ENCODE peak calls at places on chromosomes 11 and 22, in eight cellular contexts. One of them, this sample, is unnamed.
A peak's percentile ranks its signal among the peaks of the same experiment; 100 is the strongest.

GRCh38 chr11:93521086-93521485 is 22.1 kb downstream of the SMCO4 start:
- DNase-seq in ovary: no peak
- DNase-seq in right lobe of liver: peak; percentile 39
- DNase-seq in IMR-90: no peak
- DNase-seq in right atrium auricular region: no peak
- DNase-seq in body of pancreas: no peak
- DNase-seq in HCT116: no peak
- DNase-seq in GM23338: no peak
- DNase-seq in this sample: no peak

GRCh38 chr11:63945482-63946163 is 6.8 kb downstream of the NAA40 start:
- DNase-seq in HCT116: peak; percentile 36
- DNase-seq in IMR-90: peak; percentile 68
- DNase-seq in ovary: peak; percentile 77
- DNase-seq in GM23338: peak; percentile 90
- DNase-seq in body of pancreas: peak; percentile 86
- DNase-seq in right lobe of liver: peak; percentile 64
- DNase-seq in right atrium auricular region: peak; percentile 78
- DNase-seq in this sample: peak; percentile 44

GRCh38 chr11:11978792-11979486 is 29.5 kb downstream of the DKK3 start:
- DNase-seq in HCT116: no peak
- DNase-seq in IMR-90: peak; percentile 80
- DNase-seq in GM23338: no peak
- DNase-seq in ovary: peak; percentile 82
- DNase-seq in body of pancreas: peak; percentile 46
- DNase-seq in right lobe of liver: no peak
- DNase-seq in right atrium auricular region: peak; percentile 90
- DNase-seq in this sample: no peak

GRCh38 chr22:46070722-46071450 is 79.4 kb upstream of the PPARA start:
- DNase-seq in IMR-90: peak; percentile 54
- DNase-seq in HCT116: no peak
- DNase-seq in right lobe of liver: peak; percentile 81
- DNase-seq in ovary: no peak
- DNase-seq in GM23338: peak; percentile 62
- DNase-seq in right atrium auricular region: no peak
- DNase-seq in body of pancreas: peak; percentile 79
- DNase-seq in this sample: no peak

GRCh38 chr11:134439181-134439580 is 27.1 kb upstream of the B3GAT1 start:
- DNase-seq in right atrium auricular region: no peak
- DNase-seq in HCT116: no peak
- DNase-seq in right lobe of liver: no peak
- DNase-seq in GM23338: no peak
- DNase-seq in ovary: no peak
- DNase-seq in body of pancreas: no peak
- DNase-seq in IMR-90: no peak
- DNase-seq in this sample: no peak

GRCh38 chr11:27473017-27473406 is 422 bp upstream of the LGR4 start:
- DNase-seq in right lobe of liver: no peak
- DNase-seq in IMR-90: no peak
- DNase-seq in ovary: no peak
- DNase-seq in GM23338: no peak
- DNase-seq in HCT116: no peak
- DNase-seq in right atrium auricular region: no peak
- DNase-seq in body of pancreas: no peak
- DNase-seq in this sample: no peak

GRCh38 chr11:131109256-131109655 is 193.0 kb upstream of the SNX19 start:
- DNase-seq in ovary: no peak
- DNase-seq in HCT116: no peak
- DNase-seq in IMR-90: peak; percentile 79
- DNase-seq in GM23338: no peak
- DNase-seq in body of pancreas: no peak
- DNase-seq in right atrium auricular region: no peak
- DNase-seq in right lobe of liver: no peak
- DNase-seq in this sample: no peak

GRCh38 chr11:27770576-27770975 is 70.3 kb upstream of the BDNF start:
- DNase-seq in GM23338: no peak
- DNase-seq in HCT116: peak; percentile 74
- DNase-seq in right atrium auricular region: no peak
- DNase-seq in ovary: no peak
- DNase-seq in IMR-90: no peak
- DNase-seq in body of pancreas: no peak
- DNase-seq in right lobe of liver: no peak
- DNase-seq in this sample: no peak

GRCh38 chr11:69636512-69636866 is 4.5 kb upstream of the CCND1 start:
- DNase-seq in right lobe of liver: peak; percentile 63
- DNase-seq in IMR-90: peak; percentile 90
- DNase-seq in GM23338: peak; percentile 93
- DNase-seq in body of pancreas: peak; percentile 71
- DNase-seq in HCT116: peak; percentile 80
- DNase-seq in ovary: no peak
- DNase-seq in right atrium auricular region: peak; percentile 86
- DNase-seq in this sample: no peak

GRCh38 chr11:128624269-128625170 is 37.2 kb upstream of the ETS1 start:
- DNase-seq in right atrium auricular region: no peak
- DNase-seq in right lobe of liver: peak; percentile 84
- DNase-seq in body of pancreas: no peak
- DNase-seq in GM23338: no peak
- DNase-seq in IMR-90: no peak
- DNase-seq in HCT116: no peak
- DNase-seq in ovary: no peak
- DNase-seq in this sample: no peak

GRCh38 chr11:103649401-103649895 is 387.0 kb upstream of the DDI1 start:
- DNase-seq in right lobe of liver: no peak
- DNase-seq in body of pancreas: no peak
- DNase-seq in right atrium auricular region: no peak
- DNase-seq in ovary: no peak
- DNase-seq in GM23338: no peak
- DNase-seq in HCT116: no peak
- DNase-seq in IMR-90: no peak
- DNase-seq in this sample: no peak

GRCh38 chr11:121112498-121113455 is 11.7 kb downstream of the TECTA start:
- DNase-seq in GM23338: peak; percentile 95
- DNase-seq in body of pancreas: peak; percentile 65
- DNase-seq in right atrium auricular region: peak; percentile 87
- DNase-seq in ovary: peak; percentile 75
- DNase-seq in IMR-90: peak; percentile 82
- DNase-seq in right lobe of liver: peak; percentile 71
- DNase-seq in HCT116: peak; percentile 35
- DNase-seq in this sample: peak; percentile 9

GRCh38 chr22:43297246-43298061 is 45.7 kb downstream of the SCUBE1 start:
- DNase-seq in GM23338: no peak
- DNase-seq in HCT116: no peak
- DNase-seq in right lobe of liver: no peak
- DNase-seq in right atrium auricular region: no peak
- DNase-seq in IMR-90: no peak
- DNase-seq in ovary: peak; percentile 45
- DNase-seq in body of pancreas: no peak
- DNase-seq in this sample: no peak
- H3K27me3 ChIP-seq in GM23338: no peaks in the 10 kb centered on the region
- H3K27me3 ChIP-seq in HCT116: no peaks in the 10 kb centered on the region
- H3K27me3 ChIP-seq in right lobe of liver: no peaks in the 10 kb centered on the region
- H3K27me3 ChIP-seq in right atrium auricular region: no peaks in the 10 kb centered on the region
- H3K27me3 ChIP-seq in IMR-90: peaks cover 13% of the 10 kb centered on the region
- H3K27me3 ChIP-seq in ovary: no peaks in the 10 kb centered on the region
- H3K27me3 ChIP-seq in body of pancreas: no peaks in the 10 kb centered on the region
- H3K27me3 ChIP-seq in this sample: no peaks in the 10 kb centered on the region

GRCh38 chr22:33272180-33272579 is 214.0 kb upstream of the SYN3 start:
- DNase-seq in right lobe of liver: no peak
- DNase-seq in IMR-90: no peak
- DNase-seq in HCT116: no peak
- DNase-seq in GM23338: no peak
- DNase-seq in body of pancreas: peak; percentile 44
- DNase-seq in ovary: no peak
- DNase-seq in right atrium auricular region: no peak
- DNase-seq in this sample: no peak

GRCh38 chr22:33274941-33275443 is 216.8 kb upstream of the SYN3 start:
- DNase-seq in IMR-90: no peak
- DNase-seq in right lobe of liver: no peak
- DNase-seq in HCT116: no peak
- DNase-seq in body of pancreas: no peak
- DNase-seq in right atrium auricular region: no peak
- DNase-seq in ovary: no peak
- DNase-seq in GM23338: no peak
- DNase-seq in this sample: no peak

GRCh38 chr22:33271390-33272161 is 213.4 kb upstream of the SYN3 start:
- DNase-seq in right atrium auricular region: peak; percentile 71
- DNase-seq in GM23338: no peak
- DNase-seq in IMR-90: peak; percentile 13
- DNase-seq in ovary: peak; percentile 44
- DNase-seq in body of pancreas: peak; percentile 84
- DNase-seq in right lobe of liver: peak; percentile 81
- DNase-seq in HCT116: no peak
- DNase-seq in this sample: peak; percentile 43

GRCh38 chr22:33274214-33274828 is 216.1 kb upstream of the SYN3 start:
- DNase-seq in ovary: no peak
- DNase-seq in right atrium auricular region: no peak
- DNase-seq in IMR-90: no peak
- DNase-seq in right lobe of liver: no peak
- DNase-seq in GM23338: peak; percentile 91
- DNase-seq in HCT116: no peak
- DNase-seq in body of pancreas: peak; percentile 13
- DNase-seq in this sample: no peak

GRCh38 chr22:33272866-33273265 is 214.7 kb upstream of the SYN3 start:
- DNase-seq in right atrium auricular region: no peak
- DNase-seq in HCT116: no peak
- DNase-seq in ovary: no peak
- DNase-seq in body of pancreas: no peak
- DNase-seq in right lobe of liver: no peak
- DNase-seq in IMR-90: no peak
- DNase-seq in GM23338: no peak
- DNase-seq in this sample: no peak
- TF ChIP-seq CTCF in right atrium auricular region: no peak
- TF ChIP-seq CTCF in HCT116: no peak
- TF ChIP-seq CTCF in ovary: no peak
- TF ChIP-seq CTCF in body of pancreas: no peak
- TF ChIP-seq CTCF in right lobe of liver: no peak
- TF ChIP-seq CTCF in IMR-90: no peak
- TF ChIP-seq CTCF in GM23338: no peak
- TF ChIP-seq CTCF in this sample: no peak

DNA sequence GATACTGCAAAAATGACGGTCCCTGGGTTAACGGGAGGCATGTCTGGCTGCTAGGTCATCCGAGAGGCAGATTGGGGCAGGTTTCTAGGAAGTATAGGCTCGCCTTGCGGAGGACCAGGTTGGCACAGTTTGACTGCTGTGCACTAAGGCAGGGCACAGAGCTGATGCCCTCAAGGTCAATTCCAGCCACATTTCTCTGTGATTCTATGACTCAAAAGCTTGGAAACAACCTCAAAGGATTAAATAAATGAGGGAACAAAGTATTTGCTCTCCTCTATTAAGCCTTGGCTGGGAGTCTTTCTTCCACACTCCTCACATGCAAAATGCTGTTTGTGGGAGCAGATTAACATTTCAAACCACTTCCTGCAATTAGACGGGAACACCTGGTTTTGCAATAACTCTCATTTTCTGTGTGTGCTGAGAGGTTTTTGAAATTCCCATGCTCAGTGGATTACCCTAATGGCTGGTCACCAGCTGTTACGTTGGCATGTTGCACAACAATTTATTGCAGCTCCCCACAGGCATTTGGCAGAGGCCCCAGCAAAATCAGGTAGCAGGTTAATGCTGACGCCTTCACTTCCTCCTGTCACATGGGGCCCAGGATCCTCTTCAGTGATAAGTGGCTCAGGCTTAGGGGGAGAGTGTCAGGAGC is 61.0 kb upstream of the PLET1 start:
- DNase-seq in body of pancreas: peak; percentile 86
- DNase-seq in HCT116: peak; percentile 57
- DNase-seq in right lobe of liver: peak; percentile 87
- DNase-seq in IMR-90: peak; percentile 89
- DNase-seq in ovary: peak; percentile 28
- DNase-seq in GM23338: peak; percentile 60
- DNase-seq in right atrium auricular region: no peak
- DNase-seq in this sample: no peak
- H3K27ac ChIP-seq in body of pancreas: peak overlapping the region; percentile 82
- H3K27ac ChIP-seq in HCT116: no peak overlapping the region
- H3K27ac ChIP-seq in right lobe of liver: peak overlapping the region; percentile 94
- H3K27ac ChIP-seq in IMR-90: no peak overlapping the region
- H3K27ac ChIP-seq in ovary: no peak overlapping the region
- H3K27ac ChIP-seq in GM23338: peak overlapping the region; percentile 16
- H3K27ac ChIP-seq in right atrium auricular region: peak overlapping the region; percentile 29
- H3K27ac ChIP-seq in this sample: no peak overlapping the region

GRCh38 chr11:62543680-62544444 is 2.7 kb downstream of the AHNAK start:
- DNase-seq in GM23338: no peak
- DNase-seq in ovary: no peak
- DNase-seq in right lobe of liver: no peak
- DNase-seq in IMR-90: no peak
- DNase-seq in HCT116: no peak
- DNase-seq in right atrium auricular region: no peak
- DNase-seq in body of pancreas: no peak
- DNase-seq in this sample: no peak

GRCh38 chr11:62544521-62545436 is 1.8 kb downstream of the AHNAK start:
- DNase-seq in body of pancreas: no peak
- DNase-seq in HCT116: no peak
- DNase-seq in right lobe of liver: no peak
- DNase-seq in right atrium auricular region: no peak
- DNase-seq in GM23338: no peak
- DNase-seq in ovary: no peak
- DNase-seq in IMR-90: no peak
- DNase-seq in this sample: no peak

GRCh38 chr11:62546937-62547625 is 475 bp upstream of the AHNAK start:
- DNase-seq in body of pancreas: no peak
- DNase-seq in ovary: peak; percentile 61
- DNase-seq in GM23338: peak; percentile 60
- DNase-seq in IMR-90: peak; percentile 49
- DNase-seq in HCT116: no peak
- DNase-seq in right lobe of liver: no peak
- DNase-seq in right atrium auricular region: no peak
- DNase-seq in this sample: no peak

GRCh38 chr11:62546244-62546936 is at the start of gene AHNAK:
- DNase-seq in HCT116: no peak
- DNase-seq in right atrium auricular region: peak; percentile 87
- DNase-seq in right lobe of liver: peak; percentile 90
- DNase-seq in body of pancreas: peak; percentile 80
- DNase-seq in ovary: peak; percentile 85
- DNase-seq in GM23338: peak; percentile 76
- DNase-seq in IMR-90: peak; percentile 52
- DNase-seq in this sample: no peak

DNA sequence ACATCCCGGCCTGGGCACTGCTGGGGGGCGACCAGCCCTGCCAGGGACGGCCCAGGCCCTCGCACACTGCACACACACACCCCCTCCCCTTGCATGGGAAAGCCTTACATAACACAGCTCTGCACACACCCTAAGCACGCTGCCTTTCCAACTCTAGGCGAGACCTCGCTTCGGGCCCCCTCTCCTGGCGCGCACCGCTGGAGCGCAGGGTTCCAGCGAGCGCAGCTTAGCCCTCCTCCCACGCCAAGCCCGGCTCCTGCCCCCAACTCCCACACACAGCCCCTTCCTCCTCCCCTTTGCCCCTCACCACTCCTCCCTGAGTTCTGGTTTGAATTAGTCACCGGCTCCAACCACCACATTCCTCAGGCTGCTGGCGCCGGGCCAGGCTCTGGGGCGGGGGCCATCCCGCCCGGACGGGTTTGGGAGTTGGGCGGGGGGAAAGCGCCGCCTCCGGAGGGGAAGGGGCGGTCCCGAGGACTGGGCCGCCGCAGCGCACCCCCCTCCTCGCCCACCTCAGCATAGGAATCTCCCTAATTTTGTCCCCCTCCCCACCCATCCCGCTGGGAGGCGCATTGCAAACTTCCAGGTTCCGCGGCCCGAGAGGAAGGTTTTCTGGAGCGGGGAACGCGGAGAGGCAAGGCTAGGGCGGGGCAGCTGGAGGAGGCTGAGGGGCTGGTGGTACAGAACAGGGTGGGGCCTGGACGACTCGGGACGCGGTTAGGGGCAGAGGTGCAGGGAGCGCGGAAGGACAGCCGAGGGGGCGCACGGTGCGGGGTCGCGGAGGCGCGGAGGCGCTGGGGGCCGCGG is 966 bp downstream of the AHNAK start:
- DNase-seq in right lobe of liver: peak; percentile 95
- DNase-seq in ovary: peak; percentile 96
- DNase-seq in right atrium auricular region: peak; percentile 95
- DNase-seq in body of pancreas: peak; percentile 81
- DNase-seq in GM23338: peak; percentile 83
- DNase-seq in HCT116: peak; percentile 75
- DNase-seq in IMR-90: peak; percentile 93
- DNase-seq in this sample: peak; percentile 82
- H3K27me3 ChIP-seq in right lobe of liver: no peaks in the 10 kb centered on the region
- H3K27me3 ChIP-seq in ovary: no peaks in the 10 kb centered on the region
- H3K27me3 ChIP-seq in right atrium auricular region: no peaks in the 10 kb centered on the region
- H3K27me3 ChIP-seq in body of pancreas: no peaks in the 10 kb centered on the region
- H3K27me3 ChIP-seq in GM23338: peaks cover 95% of the 10 kb centered on the region
- H3K27me3 ChIP-seq in HCT116: no peaks in the 10 kb centered on the region
- H3K27me3 ChIP-seq in IMR-90: no peaks in the 10 kb centered on the region
- H3K27me3 ChIP-seq in this sample: no peaks in the 10 kb centered on the region